ENCODE peak calls at places on chromosome 21, in five cellular contexts. One of them, this sample, is unnamed.

GRCh38 chr21:16072692-16073091 is 342.9 kb downstream of the USP25 start:
- DNase-seq in GM13976: no peak
- DNase-seq in GM12878: no peak
- DNase-seq in left lung: no peak
- DNase-seq in IMR-90: peak
- DNase-seq in this sample: no peak

GRCh38 chr21:46124926-46125845 is 27.3 kb downstream of the COL6A2 start:
- DNase-seq in GM13976: no peak
- DNase-seq in IMR-90: no peak
- DNase-seq in left lung: peak
- DNase-seq in GM12878: no peak
- DNase-seq in this sample: peak

GRCh38 chr21:38797470-38797869 is 8.3 kb upstream of the ETS2 start:
- DNase-seq in IMR-90: no peak
- DNase-seq in left lung: no peak
- DNase-seq in GM12878: no peak
- DNase-seq in GM13976: no peak
- DNase-seq in this sample: no peak

GRCh38 chr21:33047231-33047630 is 21.5 kb downstream of the OLIG2 start:
- DNase-seq in GM12878: no peak
- DNase-seq in GM13976: no peak
- DNase-seq in IMR-90: peak
- DNase-seq in left lung: no peak
- DNase-seq in this sample: no peak

GRCh38 chr21:28298251-28298672 is 694.4 kb downstream of the LTN1 start:
- DNase-seq in IMR-90: peak
- DNase-seq in left lung: no peak
- DNase-seq in GM12878: no peak
- DNase-seq in GM13976: no peak
- DNase-seq in this sample: no peak

GRCh38 chr21:24223625-24224024 is 1383.7 kb downstream of the MRPL39 start:
- DNase-seq in left lung: no peak
- DNase-seq in GM13976: no peak
- DNase-seq in IMR-90: peak
- DNase-seq in GM12878: no peak
- DNase-seq in this sample: no peak

GRCh38 chr21:28781602-28782274 is 210.9 kb downstream of the LTN1 start:
- DNase-seq in left lung: no peak
- DNase-seq in GM12878: no peak
- DNase-seq in IMR-90: peak
- DNase-seq in GM13976: peak
- DNase-seq in this sample: no peak

GRCh38 chr21:38817371-38818335 is 11.9 kb downstream of the ETS2 start:
- DNase-seq in left lung: no peak
- DNase-seq in IMR-90: peak
- DNase-seq in GM13976: no peak
- DNase-seq in GM12878: no peak
- DNase-seq in this sample: no peak

GRCh38 chr21:38804617-38805281 is 980 bp upstream of the ETS2 start:
- DNase-seq in GM12878: no peak
- DNase-seq in GM13976: peak
- DNase-seq in IMR-90: peak
- DNase-seq in left lung: peak
- DNase-seq in this sample: no peak

GRCh38 chr21:21063828-21064227 is 65.6 kb downstream of the NCAM2 start:
- DNase-seq in GM12878: no peak
- DNase-seq in left lung: no peak
- DNase-seq in GM13976: no peak
- DNase-seq in IMR-90: no peak
- DNase-seq in this sample: no peak

GRCh38 chr21:26365849-26366248 is 195.3 kb upstream of the APP start:
- DNase-seq in GM12878: no peak
- DNase-seq in IMR-90: no peak
- DNase-seq in GM13976: no peak
- DNase-seq in left lung: no peak
- DNase-seq in this sample: no peak

GRCh38 chr21:43923391-43923790 is 58.4 kb downstream of the AGPAT3 start:
- DNase-seq in left lung: peak
- DNase-seq in GM13976: no peak
- DNase-seq in IMR-90: peak
- DNase-seq in GM12878: no peak
- DNase-seq in this sample: no peak

GRCh38 chr21:43609501-43610340 is 49.6 kb downstream of the HSF2BP start:
- DNase-seq in GM12878: no peak
- DNase-seq in left lung: no peak
- DNase-seq in IMR-90: peak
- DNase-seq in GM13976: no peak
- DNase-seq in this sample: no peak

GRCh38 chr21:15560383-15561056 is 169.3 kb upstream of the USP25 start:
- DNase-seq in left lung: no peak
- DNase-seq in GM12878: no peak
- DNase-seq in IMR-90: no peak
- DNase-seq in GM13976: no peak
- DNase-seq in this sample: no peak

GRCh38 chr21:28309596-28309995 is 683.1 kb downstream of the LTN1 start:
- DNase-seq in GM13976: no peak
- DNase-seq in IMR-90: no peak
- DNase-seq in GM12878: no peak
- DNase-seq in left lung: no peak
- DNase-seq in this sample: no peak

GRCh38 chr21:39504230-39504629 is 52.5 kb downstream of the SH3BGR start:
- DNase-seq in IMR-90: no peak
- DNase-seq in left lung: no peak
- DNase-seq in GM12878: no peak
- DNase-seq in GM13976: no peak
- DNase-seq in this sample: no peak

GRCh38 chr21:30194701-30195299 is 21.1 kb downstream of the CLDN8 start:
- DNase-seq in GM13976: no peak
- DNase-seq in left lung: no peak
- DNase-seq in IMR-90: no peak
- DNase-seq in GM12878: no peak
- DNase-seq in this sample: no peak

GRCh38 chr21:31564439-31564838 is 95.1 kb upstream of the SOD1 start:
- DNase-seq in GM13976: no peak
- DNase-seq in GM12878: no peak
- DNase-seq in left lung: no peak
- DNase-seq in IMR-90: no peak
- DNase-seq in this sample: no peak

GRCh38 chr21:38531610-38532009 is 33.3 kb upstream of the ERG start:
- DNase-seq in GM12878: no peak
- DNase-seq in IMR-90: no peak
- DNase-seq in GM13976: no peak
- DNase-seq in left lung: no peak
- DNase-seq in this sample: no peak

GRCh38 chr21:20040768-20041167 is 957.4 kb upstream of the NCAM2 start:
- DNase-seq in IMR-90: no peak
- DNase-seq in GM12878: no peak
- DNase-seq in GM13976: no peak
- DNase-seq in left lung: no peak
- DNase-seq in this sample: no peak

GRCh38 chr21:33543505-33544129 is 779 bp downstream of the SON start:
- DNase-seq in IMR-90: no peak
- DNase-seq in GM12878: no peak
- DNase-seq in GM13976: no peak
- DNase-seq in left lung: peak
- DNase-seq in this sample: no peak

GRCh38 chr21:15660424-15660805 is 69.4 kb upstream of the USP25 start:
- DNase-seq in GM12878: no peak
- DNase-seq in IMR-90: no peak
- DNase-seq in left lung: no peak
- DNase-seq in GM13976: no peak
- DNase-seq in this sample: no peak

GRCh38 chr21:14864211-14865021 is 200.4 kb downstream of the NRIP1 start:
- DNase-seq in IMR-90: peak
- DNase-seq in left lung: peak
- DNase-seq in GM13976: no peak
- DNase-seq in GM12878: no peak
- DNase-seq in this sample: peak

GRCh38 chr21:32452641-32453040 is 40.1 kb downstream of the EVA1C start:
- DNase-seq in GM12878: no peak
- DNase-seq in IMR-90: no peak
- DNase-seq in left lung: no peak
- DNase-seq in GM13976: no peak
- DNase-seq in this sample: no peak

GRCh38 chr21:27525780-27526179 is 558.9 kb upstream of the ADAMTS5 start:
- DNase-seq in left lung: no peak
- DNase-seq in GM12878: no peak
- DNase-seq in GM13976: no peak
- DNase-seq in IMR-90: no peak
- DNase-seq in this sample: no peak

GRCh38 chr21:29193907-29194306 is 63.5 kb downstream of the MAP3K7CL start:
- DNase-seq in left lung: no peak
- DNase-seq in IMR-90: no peak
- DNase-seq in GM13976: no peak
- DNase-seq in GM12878: no peak
- DNase-seq in this sample: no peak

GRCh38 chr21:25845729-25846256 is 111.0 kb downstream of the GABPA start:
- DNase-seq in GM13976: no peak
- DNase-seq in left lung: no peak
- DNase-seq in GM12878: no peak
- DNase-seq in IMR-90: peak
- DNase-seq in this sample: no peak

GRCh38 chr21:31135536-31136184 is 97.4 kb upstream of the KRTAP19-8 start:
- DNase-seq in GM13976: no peak
- DNase-seq in GM12878: no peak
- DNase-seq in IMR-90: no peak
- DNase-seq in left lung: no peak
- DNase-seq in this sample: no peak

GRCh38 chr21:23574932-23575331 is 2032.3 kb downstream of the MRPL39 start:
- DNase-seq in left lung: no peak
- DNase-seq in IMR-90: no peak
- DNase-seq in GM12878: no peak
- DNase-seq in GM13976: no peak
- DNase-seq in this sample: no peak

GRCh38 chr21:39098696-39099111 is 84.5 kb downstream of the PSMG1 start:
- DNase-seq in GM13976: no peak
- DNase-seq in GM12878: no peak
- DNase-seq in left lung: no peak
- DNase-seq in IMR-90: no peak
- DNase-seq in this sample: no peak

DNA sequence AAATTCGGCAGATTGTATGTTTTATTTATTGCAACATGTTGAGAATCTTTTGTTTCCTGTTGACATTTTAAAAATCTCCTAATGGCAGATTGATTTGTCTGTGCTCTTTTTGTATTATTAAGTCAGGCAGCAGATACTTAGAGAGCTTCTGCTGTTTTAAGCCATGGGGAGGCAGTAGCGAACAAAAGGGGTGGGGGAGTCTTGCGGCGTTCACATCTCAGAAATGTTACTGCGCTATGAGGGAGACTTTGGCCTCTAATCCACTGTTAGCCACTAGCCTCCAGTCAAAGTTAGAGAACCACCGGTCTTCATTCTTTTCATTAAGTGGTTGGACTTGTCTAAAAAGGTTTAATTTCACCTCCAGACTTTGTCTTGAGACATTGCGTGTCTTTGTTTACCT is 93.6 kb downstream of the DYRK1A start:
- DNase-seq in GM12878: no peak
- DNase-seq in IMR-90: no peak
- DNase-seq in left lung: no peak
- DNase-seq in GM13976: no peak
- DNase-seq in this sample: no peak
- TF ChIP-seq CTCF in GM12878: peak
- TF ChIP-seq CTCF in IMR-90: peak
- TF ChIP-seq CTCF in left lung: no peak
- TF ChIP-seq CTCF in GM13976: no peak
- TF ChIP-seq CTCF in this sample: no peak

GRCh38 chr21:17736072-17736471 is 83.1 kb downstream of the C21orf91 start:
- DNase-seq in GM12878: no peak
- DNase-seq in IMR-90: no peak
- DNase-seq in GM13976: no peak
- DNase-seq in left lung: no peak
- DNase-seq in this sample: no peak

GRCh38 chr21:17742181-17742580 is 77.0 kb downstream of the C21orf91 start:
- DNase-seq in IMR-90: no peak
- DNase-seq in GM13976: no peak
- DNase-seq in left lung: no peak
- DNase-seq in GM12878: no peak
- DNase-seq in this sample: no peak

GRCh38 chr21:17742940-17743592 is 76.1 kb downstream of the C21orf91 start:
- DNase-seq in GM12878: peak
- DNase-seq in IMR-90: no peak
- DNase-seq in left lung: no peak
- DNase-seq in GM13976: no peak
- DNase-seq in this sample: no peak

GRCh38 chr21:17733209-17733608 is 85.9 kb downstream of the C21orf91 start:
- DNase-seq in IMR-90: no peak
- DNase-seq in left lung: no peak
- DNase-seq in GM12878: no peak
- DNase-seq in GM13976: no peak
- DNase-seq in this sample: no peak

GRCh38 chr21:17738171-17738953 is 80.8 kb downstream of the C21orf91 start:
- DNase-seq in left lung: no peak
- DNase-seq in IMR-90: no peak
- DNase-seq in GM13976: no peak
- DNase-seq in GM12878: no peak
- DNase-seq in this sample: no peak
- TF ChIP-seq CTCF in left lung: no peak
- TF ChIP-seq CTCF in IMR-90: no peak
- TF ChIP-seq CTCF in GM13976: no peak
- TF ChIP-seq CTCF in GM12878: no peak
- TF ChIP-seq CTCF in this sample: no peak

GRCh38 chr21:40667964-40668363 is 179.0 kb downstream of the DSCAM start:
- DNase-seq in IMR-90: no peak
- DNase-seq in left lung: no peak
- DNase-seq in GM12878: no peak
- DNase-seq in GM13976: no peak
- DNase-seq in this sample: no peak

GRCh38 chr21:40672602-40673001 is 174.4 kb downstream of the DSCAM start:
- DNase-seq in left lung: no peak
- DNase-seq in GM13976: no peak
- DNase-seq in IMR-90: no peak
- DNase-seq in GM12878: no peak
- DNase-seq in this sample: no peak

GRCh38 chr21:40668535-40669275 is 178.3 kb downstream of the DSCAM start:
- DNase-seq in IMR-90: no peak
- DNase-seq in GM12878: no peak
- DNase-seq in left lung: no peak
- DNase-seq in GM13976: no peak
- DNase-seq in this sample: no peak

DNA sequence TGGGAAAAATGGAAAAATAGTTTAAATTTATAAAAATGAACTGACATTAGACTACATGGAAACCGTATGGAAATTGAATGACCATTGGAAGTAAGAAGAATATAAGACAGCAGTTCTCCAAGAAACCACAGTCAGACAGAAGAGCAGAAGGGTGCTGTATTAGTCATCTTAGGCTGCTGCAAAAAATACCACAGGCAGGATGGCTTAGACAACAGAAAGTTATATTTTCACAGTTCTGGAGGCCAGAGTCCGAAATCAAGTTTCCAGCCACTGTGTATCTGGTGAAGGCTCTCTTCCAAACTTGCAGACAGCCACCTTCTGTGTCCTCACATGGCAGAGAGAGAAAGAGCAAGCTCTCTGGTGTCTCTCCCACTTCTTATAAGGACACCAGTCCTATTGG is 175.2 kb downstream of the DSCAM start:
- DNase-seq in GM12878: no peak
- DNase-seq in GM13976: no peak
- DNase-seq in left lung: no peak
- DNase-seq in IMR-90: no peak
- DNase-seq in this sample: no peak
- TF ChIP-seq CTCF in GM12878: no peak
- TF ChIP-seq CTCF in GM13976: no peak
- TF ChIP-seq CTCF in left lung: no peak
- TF ChIP-seq CTCF in IMR-90: no peak
- TF ChIP-seq CTCF in this sample: no peak

GRCh38 chr21:41933259-41934079 is 20.3 kb downstream of the C2CD2 start:
- DNase-seq in left lung: no peak
- DNase-seq in GM12878: no peak
- DNase-seq in GM13976: no peak
- DNase-seq in IMR-90: peak
- DNase-seq in this sample: no peak
- TF ChIP-seq CTCF in left lung: peak
- TF ChIP-seq CTCF in GM12878: no peak
- TF ChIP-seq CTCF in GM13976: no peak
- TF ChIP-seq CTCF in IMR-90: peak
- TF ChIP-seq CTCF in this sample: no peak

This sample was measured in omental fat pad.